ENCODE peak calls at places on chromosomes 2 and 18, in eight cellular contexts. Z, R, B, Y, X, P, T and O are unnamed samples.

GRCh38 chr2:33131820-33132219 is 185.1 kb downstream of the LTBP1 start:
- DNase-seq in Y (no peak), R (no peak), Z (no peak), B (no peak), T (no peak), P (no peak), X (no peak), O (no peak)

GRCh38 chr18:70154591-70155194 is 50.8 kb downstream of the RTTN start:
- DNase-seq in P (no peak), Z (no peak), B (no peak), Y (no peak), X (no peak), R (no peak), T (peak), O (no peak)

GRCh38 chr2:151887164-151887563 is 58.9 kb upstream of the ARL5A start:
- DNase-seq in P (no peak), B (no peak), Y (no peak), R (no peak), X (no peak), Z (no peak), T (no peak), O (no peak)

GRCh38 chr2:85589166-85589565 is 4.9 kb downstream of the VAMP5 start:
- DNase-seq in Z (no peak), Y (no peak), B (no peak), X (no peak), T (no peak), R (no peak), P (no peak), O (no peak)

GRCh38 chr2:168189835-168190426 is 57.5 kb downstream of the STK39 start:
- DNase-seq in R (no peak), X (no peak), Z (no peak), B (peak), T (peak), Y (no peak), P (no peak), O (peak)

GRCh38 chr2:218518876-218519275 is 49.3 kb downstream of the USP37 start:
- DNase-seq in T (no peak), B (no peak), X (no peak), Y (no peak), R (no peak), Z (no peak), P (no peak), O (no peak)

GRCh38 chr2:149080964-149081363 is 42.5 kb downstream of the LYPD6B start:
- DNase-seq in X (no peak), Y (no peak), T (no peak), P (no peak), B (no peak), Z (no peak), R (no peak), O (no peak)

GRCh38 chr18:68429809-68430208 is 285.1 kb downstream of the TMX3 start:
- DNase-seq in R (no peak), P (no peak), Y (no peak), B (no peak), X (no peak), T (peak), Z (no peak), O (no peak)

GRCh38 chr2:129801575-129801974 is 177.9 kb upstream of the RAB6C start:
- DNase-seq in Z (no peak), P (no peak), T (no peak), R (no peak), B (no peak), Y (no peak), X (no peak), O (no peak)

GRCh38 chr2:53818854-53819435 is 32.1 kb downstream of the ERLEC1 start:
- DNase-seq in R (no peak), Y (no peak), Z (no peak), T (no peak), P (no peak), X (no peak), B (no peak), O (no peak)

GRCh38 chr2:19419211-19419880 is 60.9 kb upstream of the OSR1 start:
- DNase-seq in X (no peak), P (no peak), Z (no peak), T (no peak), B (no peak), R (no peak), Y (no peak), O (no peak)

GRCh38 chr18:26621161-26622026 is 73.0 kb upstream of the KCTD1 start:
- DNase-seq in B (peak), Y (peak), Z (peak), T (peak), X (peak), R (no peak), P (no peak), O (peak)

GRCh38 chr2:210007895-210008294 is 5.5 kb downstream of the RPE start:
- DNase-seq in P (no peak), R (no peak), Z (no peak), Y (no peak), T (no peak), X (peak), B (no peak), O (no peak)

GRCh38 chr2:146544701-146545100 is 1300.1 kb upstream of the ACVR2A start:
- DNase-seq in Y (no peak), X (no peak), Z (no peak), R (no peak), T (no peak), B (no peak), P (no peak), O (no peak)

GRCh38 chr2:28664120-28664842 is 87.3 kb upstream of the PPP1CB start:
- DNase-seq in R (no peak), P (no peak), T (peak), Y (no peak), X (peak), Z (no peak), B (no peak), O (no peak)

GRCh38 chr2:60530228-60530627 is 23.2 kb downstream of the BCL11A start:
- DNase-seq in T (no peak), B (no peak), R (no peak), Y (no peak), X (no peak), Z (no peak), P (no peak), O (no peak)

GRCh38 chr2:210617732-210618330 is 61.4 kb downstream of the CPS1 start:
- DNase-seq in R (no peak), Y (peak), Z (no peak), P (no peak), T (peak), B (peak), X (peak), O (peak)

GRCh38 chr18:49723648-49724180 is 89.6 kb downstream of the ACAA2 start:
- DNase-seq in Y (no peak), P (no peak), T (no peak), R (no peak), B (peak), X (no peak), Z (no peak), O (no peak)

GRCh38 chr18:59228361-59228760 is 8.4 kb downstream of the GRP start:
- DNase-seq in Z (no peak), R (no peak), Y (no peak), T (no peak), X (no peak), P (no peak), B (no peak), O (no peak)

GRCh38 chr2:160837416-160837815 is 322.8 kb upstream of the TANK start:
- DNase-seq in P (no peak), Y (no peak), B (no peak), R (no peak), T (peak), Z (no peak), X (no peak), O (no peak)

GRCh38 chr2:54909006-54909405 is 141.2 kb downstream of the RTN4 start:
- DNase-seq in X (no peak), P (no peak), Z (no peak), Y (no peak), B (no peak), T (peak), R (no peak), O (no peak)

GRCh38 chr2:9178905-9179571 is 27.6 kb upstream of the ASAP2 start:
- DNase-seq in Y (no peak), X (no peak), Z (no peak), P (no peak), T (peak), B (no peak), R (no peak), O (no peak)

GRCh38 chr2:64515075-64515474 is 9.1 kb upstream of the AFTPH start:
- DNase-seq in Y (no peak), B (no peak), T (no peak), P (no peak), X (no peak), R (no peak), Z (no peak), O (no peak)

GRCh38 chr2:79219383-79219988 is 59.9 kb upstream of the REG3A start:
- DNase-seq in P (no peak), R (no peak), Z (peak), Y (peak), X (peak), T (peak), B (no peak), O (peak)

GRCh38 chr2:43298496-43298895 is 72.1 kb upstream of the ZFP36L2 start:
- DNase-seq in X (no peak), P (no peak), T (no peak), R (no peak), Y (no peak), Z (no peak), B (no peak), O (no peak)

GRCh38 chr2:119290859-119291587 is 67.4 kb downstream of the STEAP3 start:
- DNase-seq in Y (peak), P (peak), R (no peak), X (peak), B (peak), T (peak), Z (peak), O (no peak)

GRCh38 chr2:124575497-124575896 is 550.4 kb downstream of the CNTNAP5 start:
- DNase-seq in R (no peak), X (no peak), Y (no peak), T (no peak), B (no peak), Z (no peak), P (no peak), O (no peak)

GRCh38 chr2:8997108-8997507 is 6.4 kb downstream of the MBOAT2 start:
- DNase-seq in Z (no peak), X (no peak), T (no peak), Y (no peak), P (no peak), R (no peak), B (no peak), O (no peak)

GRCh38 chr2:133508546-133509165 is 59.6 kb downstream of the NCKAP5 start:
- DNase-seq in Y (no peak), B (no peak), T (no peak), P (no peak), X (no peak), R (no peak), Z (no peak), O (no peak)

GRCh38 chr2:64523667-64524603 is at the start of gene AFTPH:
- DNase-seq in X (peak), R (peak), T (peak), Z (peak), Y (peak), P (peak), B (peak), O (peak)

GRCh38 chr2:112342067-112342466 is 66.7 kb downstream of the ZC3H6 start:
- DNase-seq in X (no peak), P (no peak), R (no peak), Z (no peak), B (no peak), T (no peak), Y (no peak), O (no peak)

GRCh38 chr2:97645112-97645699 is 656 bp upstream of the COX5B start:
- DNase-seq in R (no peak), Z (no peak), B (no peak), P (no peak), T (no peak), X (no peak), Y (no peak), O (no peak)